ENCODE peak calls at places on chromosomes 4 and X, in seven cellular contexts. Y, W, X, B, C, L and G are unnamed samples.

GRCh38 chrX:38717871-38718270 is 83.4 kb upstream of the MID1IP1 start:
- DNase-seq in L (no peak), W (no peak), Y (peak; percentile 12), X (no peak), C (peak; percentile 52), B (peak; percentile 35), G (no peak)

GRCh38 chrX:17024896-17025295 is 78.4 kb downstream of the REPS2 start:
- DNase-seq in Y (no peak), X (no peak), W (no peak), L (no peak), B (no peak), C (no peak), G (no peak)

GRCh38 chr4:67581208-67581857 is 22.8 kb downstream of the STAP1 start:
- DNase-seq in W (no peak), B (peak; percentile 6), L (no peak), Y (no peak), C (no peak), X (no peak), G (no peak)

GRCh38 chrX:22577181-22577580 is 304.5 kb downstream of the CBLL2 start:
- DNase-seq in B (peak; percentile 63), Y (peak; percentile 36), X (no peak), L (no peak), W (no peak), C (no peak), G (no peak)

GRCh38 chr4:169286562-169287301 is 16.0 kb upstream of the SH3RF1 start:
- DNase-seq in L (no peak), C (no peak), Y (no peak), B (no peak), W (no peak), X (no peak), G (no peak)

GRCh38 chrX:129831486-129831885 is 12.2 kb downstream of the ZDHHC9 start:
- DNase-seq in W (no peak), Y (no peak), L (no peak), B (no peak), C (no peak), X (no peak), G (no peak)

GRCh38 chr4:13766722-13767495 is 139.4 kb upstream of the BOD1L1 start:
- DNase-seq in Y (peak; percentile 34), B (no peak), C (no peak), L (no peak), W (no peak), X (no peak), G (no peak)

GRCh38 chrX:27679281-27679680 is 89.1 kb downstream of the DCAF8L2 start:
- DNase-seq in C (no peak), L (no peak), B (peak; percentile 4), W (no peak), X (no peak), Y (peak; percentile 16), G (no peak)

GRCh38 chrX:11886745-11887144 is 128.7 kb downstream of the MSL3 start:
- DNase-seq in W (no peak), B (peak; percentile 57), L (no peak), C (no peak), Y (peak; percentile 29), X (no peak), G (no peak)

GRCh38 chrX:69158166-69159040 is 6.8 kb downstream of the PJA1 start:
- DNase-seq in X (no peak), C (peak; percentile 69), L (no peak), W (peak; percentile 35), Y (peak; percentile 79), B (peak; percentile 86), G (no peak)

GRCh38 chr4:85837334-85837733 is 362.4 kb downstream of the ARHGAP24 start:
- DNase-seq in B (peak; percentile 73), X (no peak), Y (peak; percentile 48), L (no peak), W (no peak), C (no peak), G (no peak)

GRCh38 chr4:44558206-44558605 is 93.2 kb downstream of the YIPF7 start:
- DNase-seq in B (no peak), C (no peak), L (no peak), Y (no peak), W (no peak), X (no peak), G (no peak)

GRCh38 chr4:7630559-7631287 is 196.0 kb upstream of the PSAPL1 start:
- DNase-seq in C (no peak), L (no peak), X (no peak), W (peak; percentile 27), B (peak; percentile 89), Y (peak; percentile 62), G (no peak)